ENCODE peak calls at places on chromosomes 6 and 20, in five cellular contexts. X is HCT116, A is GM12878, R is H1, S is K562. D is an unnamed sample.

GRCh38 chr6:144156334-144156733 is 6.0 kb downstream of the STX11 start:
- DNase-seq in X (no peak), S (no peak), R (no peak), A (no peak), D (no peak)

GRCh38 chr6:9461161-9461560 is 953.7 kb downstream of the TFAP2A start:
- DNase-seq in A (no peak), S (no peak), R (no peak), X (no peak), D (no peak)

GRCh38 chr6:81098109-81098814 is 654.2 kb downstream of the TENT5A start:
- DNase-seq in R (no peak), A (no peak), X (no peak), S (no peak), D (no peak)

GRCh38 chr6:154888426-154888825 is 106.7 kb upstream of the TIAM2 start:
- DNase-seq in S (no peak), A (no peak), X (no peak), R (no peak), D (no peak)

GRCh38 chr6:35786810-35787209 is 6.0 kb downstream of the CLPSL1 start:
- DNase-seq in X (no peak), A (no peak), R (no peak), S (peak), D (no peak)

GRCh38 chr20:1370548-1371110 is 22.2 kb downstream of the FKBP1A start:
- DNase-seq in X (no peak), R (no peak), A (no peak), S (no peak), D (no peak)

GRCh38 chr6:149168968-149169367 is 148.5 kb upstream of the TAB2 start:
- DNase-seq in R (no peak), S (no peak), X (no peak), A (no peak), D (no peak)

GRCh38 chr6:8652710-8653109 is 217.4 kb upstream of the SLC35B3 start:
- DNase-seq in A (no peak), X (no peak), R (no peak), S (no peak), D (peak)

GRCh38 chr6:44263357-44264100 is 1.8 kb downstream of the NFKBIE start:
- DNase-seq in A (no peak), S (no peak), X (no peak), R (no peak), D (no peak)

GRCh38 chr6:157561037-157561790 is 180.2 kb downstream of the ZDHHC14 start:
- DNase-seq in A (peak), R (no peak), S (no peak), X (no peak), D (no peak)

GRCh38 chr20:10739575-10739974 is 65.8 kb upstream of the JAG1 start:
- DNase-seq in X (no peak), A (no peak), R (no peak), S (no peak), D (no peak)

GRCh38 chr6:111087106-111087835 is at the start of gene SLC16A10:
- DNase-seq in X (peak), A (no peak), R (peak), S (peak), D (peak)

GRCh38 chr6:110490110-110490509 is 13.7 kb upstream of the SLC22A16 start:
- DNase-seq in A (no peak), R (no peak), S (no peak), X (no peak), D (no peak)

GRCh38 chr6:37362101-37362823 is 8.5 kb downstream of the RNF8 start:
- DNase-seq in X (no peak), A (no peak), S (no peak), R (no peak), D (no peak)

GRCh38 chr6:142820336-142821016 is 124.5 kb downstream of the HIVEP2 start:
- DNase-seq in R (no peak), S (no peak), X (no peak), A (no peak), D (no peak)

GRCh38 chr6:65469650-65470049 is 237.4 kb downstream of the EYS start:
- DNase-seq in A (no peak), S (no peak), R (no peak), X (no peak), D (no peak)

GRCh38 chr20:61328906-61329558 is 77.0 kb downstream of the CDH4 start:
- DNase-seq in A (no peak), X (no peak), R (no peak), S (no peak), D (peak)

GRCh38 chr6:89281779-89282246 is 33.3 kb downstream of the GABRR2 start:
- DNase-seq in R (peak), S (peak), X (peak), A (no peak), D (peak)

GRCh38 chr20:15889073-15889923 is 684.0 kb downstream of the KIF16B start:
- DNase-seq in S (no peak), A (no peak), X (no peak), R (no peak), D (no peak)

GRCh38 chr6:1059596-1059995 is 252.3 kb upstream of the FOXQ1 start:
- DNase-seq in S (no peak), A (no peak), R (no peak), X (no peak), D (no peak)

GRCh38 chr6:170041526-170041925 is 249.4 kb downstream of the DLL1 start:
- DNase-seq in R (no peak), S (no peak), A (no peak), X (no peak), D (no peak)

GRCh38 chr6:13461805-13462204 is 25.6 kb downstream of the GFOD1 start:
- DNase-seq in S (no peak), R (no peak), X (no peak), A (no peak), D (no peak)

GRCh38 chr6:44342489-44342888 is at the start of gene SPATS1:
- DNase-seq in X (no peak), A (no peak), R (no peak), S (no peak), D (no peak)

GRCh38 chr6:43809417-43810305 is 39.6 kb downstream of the VEGFA start:
- DNase-seq in S (peak), X (no peak), A (no peak), R (no peak), D (peak)

GRCh38 chr6:63554782-63555181 is 17.5 kb upstream of the LOC128125822 start:
- DNase-seq in X (no peak), R (no peak), S (no peak), A (no peak), D (no peak)

GRCh38 chr6:162481938-162482337 is 245.6 kb downstream of the PRKN start:
- DNase-seq in S (no peak), X (no peak), R (no peak), A (no peak), D (no peak)

GRCh38 chr20:43914697-43915208 is at the start of gene TOX2:
- DNase-seq in S (peak), X (no peak), A (no peak), R (no peak), D (no peak)

GRCh38 chr6:44178424-44179071 is 19.9 kb downstream of the CAPN11 start:
- DNase-seq in S (no peak), R (no peak), X (no peak), A (no peak), D (no peak)

GRCh38 chr6:44671333-44671732 is 283.8 kb downstream of the CDC5L start:
- DNase-seq in A (no peak), X (no peak), R (no peak), S (no peak), D (no peak)

GRCh38 chr20:48433178-48433577 is 394.6 kb downstream of the PREX1 start:
- DNase-seq in A (no peak), X (no peak), R (no peak), S (no peak), D (no peak)

GRCh38 chr6:149082320-149082719 is 235.2 kb upstream of the TAB2 start:
- DNase-seq in X (peak), R (no peak), A (no peak), S (peak), D (peak)

GRCh38 chr20:32528291-32528891 is 56.7 kb downstream of the NOL4L start:
- DNase-seq in R (no peak), X (no peak), A (no peak), S (no peak), D (no peak)

GRCh38 chr6:53461682-53462081 is 83.2 kb downstream of the GCLC start:
- DNase-seq in R (no peak), X (no peak), S (no peak), A (no peak), D (no peak)

GRCh38 chr6:120378582-120379220 is 955.6 kb downstream of the TBC1D32 start:
- DNase-seq in A (no peak), R (no peak), S (peak), X (peak), D (peak)

DNA sequence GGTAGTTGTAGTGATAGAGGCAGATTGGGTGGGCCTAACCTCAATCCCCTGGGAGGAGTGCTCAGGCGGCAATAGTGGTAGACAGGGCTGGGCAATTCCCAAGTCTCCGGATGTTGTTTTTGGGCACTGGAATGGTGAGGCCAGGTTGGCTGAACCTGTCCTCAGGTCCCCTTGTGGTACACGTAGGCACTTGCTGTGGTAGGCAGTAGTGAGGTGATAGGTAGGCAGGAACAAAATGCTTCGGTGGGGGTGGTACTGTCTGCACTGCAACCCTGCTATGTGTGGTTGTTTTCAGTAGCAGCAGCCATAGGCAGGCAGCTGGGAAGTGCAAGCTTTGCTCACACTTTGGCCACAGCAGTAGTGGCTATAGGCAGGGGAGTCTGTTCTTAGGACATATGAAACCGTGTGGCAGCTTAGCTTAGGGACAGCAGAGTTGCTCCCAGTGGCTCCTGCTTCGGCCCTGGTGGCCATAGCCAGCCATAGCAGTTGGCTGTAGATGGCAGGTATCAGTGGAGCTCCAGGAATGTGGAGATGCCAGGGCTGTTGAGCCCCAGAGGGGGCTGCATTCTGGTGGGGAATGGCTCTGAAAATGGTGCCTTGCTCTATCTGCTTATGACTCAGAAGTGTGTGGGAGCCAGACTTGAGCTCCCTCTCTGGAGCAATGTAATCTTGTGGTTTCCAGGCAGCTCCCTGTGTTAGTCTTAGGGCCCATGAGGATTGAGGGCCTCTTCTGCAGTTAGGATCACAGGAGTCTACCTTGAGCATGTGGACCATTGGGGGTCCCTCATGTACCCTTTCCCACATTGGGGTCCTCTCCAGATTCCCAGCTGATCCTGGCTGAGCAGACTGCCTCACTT is 241.8 kb upstream of the BMP2 start:
- DNase-seq in S (no peak), X (no peak), R (peak), A (no peak), D (no peak)
- H2AFZ ChIP-seq in S (no peak), X (no peak), R (peak), A (no peak), D (no peak)

GRCh38 chr6:41053056-41053455 is at the start of gene APOBEC2:
- DNase-seq in S (no peak), R (no peak), X (no peak), A (no peak), D (no peak)
- TF ChIP-seq ATF3 in S (no peak), R (no peak), X (no peak), A (no peak), D (no peak)

GRCh38 chr6:42162812-42163211 is 10.4 kb upstream of the GUCA1A start:
- DNase-seq in X (no peak), A (no peak), R (no peak), S (no peak), D (no peak)

GRCh38 chr6:42162384-42162783 is 10.8 kb upstream of the GUCA1A start:
- DNase-seq in X (no peak), S (no peak), A (no peak), R (no peak), D (peak)

GRCh38 chr6:42165016-42165415 is 8.1 kb upstream of the GUCA1A start:
- DNase-seq in X (no peak), R (no peak), S (no peak), A (no peak), D (no peak)

GRCh38 chr6:42166444-42167141 is 6.6 kb upstream of the GUCA1A start:
- DNase-seq in X (peak), S (peak), A (peak), R (peak), D (peak)

GRCh38 chr6:42163941-42164340 is 9.2 kb upstream of the GUCA1A start:
- DNase-seq in X (no peak), A (no peak), S (no peak), R (no peak), D (no peak)
- H2AFZ ChIP-seq in X (no peak), A (no peak), S (peak), R (no peak), D (no peak)

DNA sequence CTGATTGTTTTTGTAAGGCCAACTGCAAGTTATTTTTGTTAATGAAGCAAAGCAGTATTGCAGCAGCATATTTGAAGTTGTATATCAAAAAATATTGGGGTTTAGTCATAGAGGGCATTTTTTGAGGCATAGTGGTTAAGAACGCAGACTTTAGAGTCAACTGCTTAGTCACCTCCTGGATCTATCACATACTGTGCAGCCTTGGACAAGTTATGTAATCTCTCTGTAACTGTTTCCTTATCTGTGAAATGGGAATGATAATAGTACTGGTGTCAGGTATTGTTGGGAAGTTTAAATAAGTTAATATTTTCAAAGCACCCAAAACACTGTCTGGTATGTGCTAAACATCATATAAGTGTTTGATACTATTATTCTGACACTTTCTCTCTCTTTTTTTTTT is 27.2 kb upstream of the EFHC1 start:
- DNase-seq in X (no peak), R (no peak), A (no peak), S (no peak), D (no peak)
- TF ChIP-seq ATF3 in X (no peak), R (no peak), A (no peak), S (no peak), D (no peak)

DNA sequence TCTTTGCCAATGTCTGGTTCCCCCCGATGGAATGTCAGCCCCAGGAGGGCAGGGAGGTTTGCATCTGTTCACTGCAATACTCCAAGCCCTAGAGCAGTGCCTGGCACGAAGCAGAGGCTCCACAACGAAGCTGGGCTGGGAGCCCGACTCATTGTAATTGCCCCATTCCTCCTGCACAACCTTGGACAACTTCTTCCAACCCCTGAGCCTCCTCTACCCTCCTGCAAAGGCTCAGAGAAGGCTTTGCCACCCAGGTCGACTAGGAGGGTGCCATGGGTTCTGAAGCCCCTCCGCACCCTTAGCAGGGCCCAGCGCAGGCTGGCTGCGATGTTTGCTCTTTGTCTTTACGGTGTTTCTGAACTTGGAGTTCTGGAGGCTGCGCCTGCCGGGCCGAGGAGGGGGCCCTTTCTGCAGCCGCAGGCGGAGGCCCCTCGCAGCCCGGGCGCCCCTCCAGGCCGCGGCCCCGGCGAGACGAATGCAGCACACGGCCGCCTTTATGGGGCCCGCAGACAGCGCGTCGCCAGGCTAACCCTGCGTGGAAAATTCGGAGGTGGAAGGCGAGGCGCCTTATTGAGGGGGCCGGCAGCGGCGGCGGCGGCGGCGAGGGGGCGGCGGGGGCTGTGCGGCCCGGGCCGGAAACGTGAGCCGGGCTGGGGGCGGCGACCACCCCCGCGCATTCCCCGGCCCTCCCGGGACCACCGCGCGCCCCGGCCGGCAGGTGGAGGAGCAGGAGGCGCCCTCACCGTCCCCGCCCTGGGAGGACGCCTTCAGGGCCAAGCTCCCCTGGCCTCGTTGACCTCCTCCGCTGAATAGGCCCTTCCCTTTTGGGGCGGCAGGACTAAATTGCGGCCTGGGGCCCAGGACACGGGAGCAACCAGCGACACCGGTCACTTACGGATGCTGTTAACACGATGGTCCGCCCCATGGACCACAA is 27.0 kb downstream of the SNAI1 start:
- DNase-seq in R (no peak), A (no peak), S (no peak), X (no peak), D (no peak)
- H2AFZ ChIP-seq in R (peak), A (no peak), S (no peak), X (no peak), D (no peak)

DNA sequence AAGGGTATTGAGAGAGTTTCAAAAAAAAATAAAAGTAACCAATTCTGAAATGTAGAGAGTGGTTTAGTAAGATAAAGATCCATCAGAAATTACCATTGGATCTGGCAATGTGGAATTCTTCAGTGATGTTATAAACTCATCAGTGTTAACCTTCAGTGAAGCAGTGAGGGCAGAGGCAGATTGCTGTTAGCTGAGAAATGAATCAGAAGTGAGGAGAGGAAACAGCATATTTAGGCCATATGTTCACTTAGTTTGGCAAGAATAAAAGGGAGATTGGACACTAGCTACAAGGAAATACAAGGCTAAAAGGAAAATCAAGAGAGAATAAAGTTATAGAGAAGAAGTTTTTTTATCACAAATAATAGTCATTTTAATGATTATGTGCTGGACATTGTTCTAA is 9.6 kb downstream of the KCNQ5 start:
- DNase-seq in R (no peak), A (no peak), S (no peak), X (no peak), D (no peak)
- TF ChIP-seq ATF3 in R (no peak), A (no peak), S (no peak), X (no peak), D (no peak)

GRCh38 chr6:16355699-16356481 is 117.5 kb downstream of the GMPR start:
- DNase-seq in X (no peak), A (no peak), S (no peak), R (no peak), D (no peak)
- H2AFZ ChIP-seq in X (peak), A (no peak), S (no peak), R (no peak), D (no peak)

D was measured in HepG2.